ENCODE peak calls at places on chromosomes 2 and 18, in five cellular contexts. One of them, this sample, is unnamed.

GRCh38 chr18:13222371-13223281 is 4.1 kb downstream of the LDLRAD4 start:
- DNase-seq in activated T-helper 1 cell treated with anti-CD3 and anti-CD28 coated beads, Interleukin-2, amount 50 U/mL, for 16 hours: no peak
- DNase-seq in iris pigment epithelial cell: peak
- DNase-seq in stimulated activated CD4-positive, alpha-beta T cell treated with anti-CD3 and anti-CD28 coated beads, Interleukin-4, amount 100 ng/mL, for 4 hours: no peak
- DNase-seq in fibroblast of the aortic adventitia: peak
- DNase-seq in this sample: peak

GRCh38 chr2:178250429-178250828 is 56.1 kb downstream of the OSBPL6 start:
- DNase-seq in activated T-helper 1 cell treated with anti-CD3 and anti-CD28 coated beads, Interleukin-2, amount 50 U/mL, for 16 hours: no peak
- DNase-seq in iris pigment epithelial cell: no peak
- DNase-seq in stimulated activated CD4-positive, alpha-beta T cell treated with anti-CD3 and anti-CD28 coated beads, Interleukin-4, amount 100 ng/mL, for 4 hours: no peak
- DNase-seq in fibroblast of the aortic adventitia: no peak
- DNase-seq in this sample: no peak

GRCh38 chr2:217953011-217953481 is 49.7 kb downstream of the TNS1 start:
- DNase-seq in activated T-helper 1 cell treated with anti-CD3 and anti-CD28 coated beads, Interleukin-2, amount 50 U/mL, for 16 hours: no peak
- DNase-seq in iris pigment epithelial cell: no peak
- DNase-seq in stimulated activated CD4-positive, alpha-beta T cell treated with anti-CD3 and anti-CD28 coated beads, Interleukin-4, amount 100 ng/mL, for 4 hours: no peak
- DNase-seq in fibroblast of the aortic adventitia: peak
- DNase-seq in this sample: peak

GRCh38 chr2:190443778-190444481 is 35.8 kb downstream of the MFSD6 start:
- DNase-seq in activated T-helper 1 cell treated with anti-CD3 and anti-CD28 coated beads, Interleukin-2, amount 50 U/mL, for 16 hours: no peak
- DNase-seq in iris pigment epithelial cell: peak
- DNase-seq in stimulated activated CD4-positive, alpha-beta T cell treated with anti-CD3 and anti-CD28 coated beads, Interleukin-4, amount 100 ng/mL, for 4 hours: no peak
- DNase-seq in fibroblast of the aortic adventitia: peak
- DNase-seq in this sample: no peak

GRCh38 chr2:174688079-174688478 is 76.2 kb downstream of the CHRNA1 start:
- DNase-seq in activated T-helper 1 cell treated with anti-CD3 and anti-CD28 coated beads, Interleukin-2, amount 50 U/mL, for 16 hours: no peak
- DNase-seq in iris pigment epithelial cell: peak
- DNase-seq in stimulated activated CD4-positive, alpha-beta T cell treated with anti-CD3 and anti-CD28 coated beads, Interleukin-4, amount 100 ng/mL, for 4 hours: no peak
- DNase-seq in fibroblast of the aortic adventitia: peak
- DNase-seq in this sample: no peak

GRCh38 chr2:201118121-201118956 is 2.4 kb downstream of the CFLAR start:
- DNase-seq in activated T-helper 1 cell treated with anti-CD3 and anti-CD28 coated beads, Interleukin-2, amount 50 U/mL, for 16 hours: peak
- DNase-seq in iris pigment epithelial cell: peak
- DNase-seq in stimulated activated CD4-positive, alpha-beta T cell treated with anti-CD3 and anti-CD28 coated beads, Interleukin-4, amount 100 ng/mL, for 4 hours: peak
- DNase-seq in fibroblast of the aortic adventitia: peak
- DNase-seq in this sample: peak

GRCh38 chr2:222862068-222862914 is 1.5 kb downstream of the ACSL3 start:
- DNase-seq in activated T-helper 1 cell treated with anti-CD3 and anti-CD28 coated beads, Interleukin-2, amount 50 U/mL, for 16 hours: no peak
- DNase-seq in iris pigment epithelial cell: peak
- DNase-seq in stimulated activated CD4-positive, alpha-beta T cell treated with anti-CD3 and anti-CD28 coated beads, Interleukin-4, amount 100 ng/mL, for 4 hours: no peak
- DNase-seq in fibroblast of the aortic adventitia: peak
- DNase-seq in this sample: no peak

GRCh38 chr2:233519787-233520611 is 46.6 kb downstream of the USP40 start:
- DNase-seq in activated T-helper 1 cell treated with anti-CD3 and anti-CD28 coated beads, Interleukin-2, amount 50 U/mL, for 16 hours: no peak
- DNase-seq in iris pigment epithelial cell: no peak
- DNase-seq in stimulated activated CD4-positive, alpha-beta T cell treated with anti-CD3 and anti-CD28 coated beads, Interleukin-4, amount 100 ng/mL, for 4 hours: no peak
- DNase-seq in fibroblast of the aortic adventitia: no peak
- DNase-seq in this sample: no peak

GRCh38 chr18:12606592-12607315 is 51.2 kb downstream of the SPIRE1 start:
- DNase-seq in activated T-helper 1 cell treated with anti-CD3 and anti-CD28 coated beads, Interleukin-2, amount 50 U/mL, for 16 hours: no peak
- DNase-seq in iris pigment epithelial cell: peak
- DNase-seq in stimulated activated CD4-positive, alpha-beta T cell treated with anti-CD3 and anti-CD28 coated beads, Interleukin-4, amount 100 ng/mL, for 4 hours: no peak
- DNase-seq in fibroblast of the aortic adventitia: peak
- DNase-seq in this sample: no peak

GRCh38 chr2:239951825-239952224 is 73.3 kb downstream of the NDUFA10 start:
- DNase-seq in activated T-helper 1 cell treated with anti-CD3 and anti-CD28 coated beads, Interleukin-2, amount 50 U/mL, for 16 hours: no peak
- DNase-seq in iris pigment epithelial cell: no peak
- DNase-seq in stimulated activated CD4-positive, alpha-beta T cell treated with anti-CD3 and anti-CD28 coated beads, Interleukin-4, amount 100 ng/mL, for 4 hours: no peak
- DNase-seq in fibroblast of the aortic adventitia: no peak
- DNase-seq in this sample: no peak

GRCh38 chr2:225025917-225026571 is 16.2 kb downstream of the DOCK10 start:
- DNase-seq in activated T-helper 1 cell treated with anti-CD3 and anti-CD28 coated beads, Interleukin-2, amount 50 U/mL, for 16 hours: no peak
- DNase-seq in iris pigment epithelial cell: peak
- DNase-seq in stimulated activated CD4-positive, alpha-beta T cell treated with anti-CD3 and anti-CD28 coated beads, Interleukin-4, amount 100 ng/mL, for 4 hours: no peak
- DNase-seq in fibroblast of the aortic adventitia: peak
- DNase-seq in this sample: no peak

GRCh38 chr2:209472871-209473270 is 49.0 kb downstream of the MAP2 start:
- DNase-seq in activated T-helper 1 cell treated with anti-CD3 and anti-CD28 coated beads, Interleukin-2, amount 50 U/mL, for 16 hours: no peak
- DNase-seq in iris pigment epithelial cell: peak
- DNase-seq in stimulated activated CD4-positive, alpha-beta T cell treated with anti-CD3 and anti-CD28 coated beads, Interleukin-4, amount 100 ng/mL, for 4 hours: no peak
- DNase-seq in fibroblast of the aortic adventitia: peak
- DNase-seq in this sample: no peak

GRCh38 chr2:101330253-101330921 is 21.9 kb upstream of the RNF149 start:
- DNase-seq in activated T-helper 1 cell treated with anti-CD3 and anti-CD28 coated beads, Interleukin-2, amount 50 U/mL, for 16 hours: peak
- DNase-seq in iris pigment epithelial cell: no peak
- DNase-seq in stimulated activated CD4-positive, alpha-beta T cell treated with anti-CD3 and anti-CD28 coated beads, Interleukin-4, amount 100 ng/mL, for 4 hours: peak
- DNase-seq in fibroblast of the aortic adventitia: no peak
- DNase-seq in this sample: peak

GRCh38 chr2:15799432-15799827 is 140.9 kb upstream of the MYCN start:
- DNase-seq in activated T-helper 1 cell treated with anti-CD3 and anti-CD28 coated beads, Interleukin-2, amount 50 U/mL, for 16 hours: no peak
- DNase-seq in iris pigment epithelial cell: no peak
- DNase-seq in stimulated activated CD4-positive, alpha-beta T cell treated with anti-CD3 and anti-CD28 coated beads, Interleukin-4, amount 100 ng/mL, for 4 hours: no peak
- DNase-seq in fibroblast of the aortic adventitia: no peak
- DNase-seq in this sample: no peak

GRCh38 chr2:66490588-66491001 is 55.7 kb downstream of the MEIS1 start:
- DNase-seq in activated T-helper 1 cell treated with anti-CD3 and anti-CD28 coated beads, Interleukin-2, amount 50 U/mL, for 16 hours: no peak
- DNase-seq in iris pigment epithelial cell: peak
- DNase-seq in stimulated activated CD4-positive, alpha-beta T cell treated with anti-CD3 and anti-CD28 coated beads, Interleukin-4, amount 100 ng/mL, for 4 hours: no peak
- DNase-seq in fibroblast of the aortic adventitia: peak
- DNase-seq in this sample: no peak

GRCh38 chr2:201883559-201883958 is 77.2 kb downstream of the CDK15 start:
- DNase-seq in activated T-helper 1 cell treated with anti-CD3 and anti-CD28 coated beads, Interleukin-2, amount 50 U/mL, for 16 hours: no peak
- DNase-seq in iris pigment epithelial cell: no peak
- DNase-seq in stimulated activated CD4-positive, alpha-beta T cell treated with anti-CD3 and anti-CD28 coated beads, Interleukin-4, amount 100 ng/mL, for 4 hours: no peak
- DNase-seq in fibroblast of the aortic adventitia: no peak
- DNase-seq in this sample: peak

GRCh38 chr2:184113691-184114403 is 484.5 kb upstream of the ZNF804A start:
- DNase-seq in activated T-helper 1 cell treated with anti-CD3 and anti-CD28 coated beads, Interleukin-2, amount 50 U/mL, for 16 hours: no peak
- DNase-seq in iris pigment epithelial cell: no peak
- DNase-seq in stimulated activated CD4-positive, alpha-beta T cell treated with anti-CD3 and anti-CD28 coated beads, Interleukin-4, amount 100 ng/mL, for 4 hours: no peak
- DNase-seq in fibroblast of the aortic adventitia: no peak
- DNase-seq in this sample: no peak

GRCh38 chr2:240456607-240457222 is 21.3 kb downstream of the GPC1 start:
- DNase-seq in activated T-helper 1 cell treated with anti-CD3 and anti-CD28 coated beads, Interleukin-2, amount 50 U/mL, for 16 hours: no peak
- DNase-seq in iris pigment epithelial cell: no peak
- DNase-seq in stimulated activated CD4-positive, alpha-beta T cell treated with anti-CD3 and anti-CD28 coated beads, Interleukin-4, amount 100 ng/mL, for 4 hours: no peak
- DNase-seq in fibroblast of the aortic adventitia: no peak
- DNase-seq in this sample: peak

GRCh38 chr2:26172866-26173595 is at the start of gene GAREM2:
- DNase-seq in activated T-helper 1 cell treated with anti-CD3 and anti-CD28 coated beads, Interleukin-2, amount 50 U/mL, for 16 hours: no peak
- DNase-seq in iris pigment epithelial cell: no peak
- DNase-seq in stimulated activated CD4-positive, alpha-beta T cell treated with anti-CD3 and anti-CD28 coated beads, Interleukin-4, amount 100 ng/mL, for 4 hours: no peak
- DNase-seq in fibroblast of the aortic adventitia: no peak
- DNase-seq in this sample: no peak

GRCh38 chr2:12998701-12999100 is 282.0 kb downstream of the TRIB2 start:
- DNase-seq in activated T-helper 1 cell treated with anti-CD3 and anti-CD28 coated beads, Interleukin-2, amount 50 U/mL, for 16 hours: no peak
- DNase-seq in iris pigment epithelial cell: no peak
- DNase-seq in stimulated activated CD4-positive, alpha-beta T cell treated with anti-CD3 and anti-CD28 coated beads, Interleukin-4, amount 100 ng/mL, for 4 hours: no peak
- DNase-seq in fibroblast of the aortic adventitia: no peak
- DNase-seq in this sample: no peak

GRCh38 chr2:223055836-223056235 is 3.8 kb downstream of the KCNE4 start:
- DNase-seq in activated T-helper 1 cell treated with anti-CD3 and anti-CD28 coated beads, Interleukin-2, amount 50 U/mL, for 16 hours: no peak
- DNase-seq in iris pigment epithelial cell: peak
- DNase-seq in stimulated activated CD4-positive, alpha-beta T cell treated with anti-CD3 and anti-CD28 coated beads, Interleukin-4, amount 100 ng/mL, for 4 hours: no peak
- DNase-seq in fibroblast of the aortic adventitia: peak
- DNase-seq in this sample: no peak

GRCh38 chr2:55357907-55358306 is 61.7 kb downstream of the CCDC88A start:
- DNase-seq in activated T-helper 1 cell treated with anti-CD3 and anti-CD28 coated beads, Interleukin-2, amount 50 U/mL, for 16 hours: no peak
- DNase-seq in iris pigment epithelial cell: peak
- DNase-seq in stimulated activated CD4-positive, alpha-beta T cell treated with anti-CD3 and anti-CD28 coated beads, Interleukin-4, amount 100 ng/mL, for 4 hours: no peak
- DNase-seq in fibroblast of the aortic adventitia: peak
- DNase-seq in this sample: no peak

GRCh38 chr18:32219431-32219830 is 29.6 kb downstream of the MEP1B start:
- DNase-seq in activated T-helper 1 cell treated with anti-CD3 and anti-CD28 coated beads, Interleukin-2, amount 50 U/mL, for 16 hours: no peak
- DNase-seq in iris pigment epithelial cell: no peak
- DNase-seq in stimulated activated CD4-positive, alpha-beta T cell treated with anti-CD3 and anti-CD28 coated beads, Interleukin-4, amount 100 ng/mL, for 4 hours: no peak
- DNase-seq in fibroblast of the aortic adventitia: no peak
- DNase-seq in this sample: no peak

GRCh38 chr2:158979775-158980174 is 11.3 kb downstream of the TANC1 start:
- DNase-seq in activated T-helper 1 cell treated with anti-CD3 and anti-CD28 coated beads, Interleukin-2, amount 50 U/mL, for 16 hours: no peak
- DNase-seq in iris pigment epithelial cell: peak
- DNase-seq in stimulated activated CD4-positive, alpha-beta T cell treated with anti-CD3 and anti-CD28 coated beads, Interleukin-4, amount 100 ng/mL, for 4 hours: no peak
- DNase-seq in fibroblast of the aortic adventitia: no peak
- DNase-seq in this sample: no peak

GRCh38 chr2:189658808-189659207 is 2.5 kb upstream of the ASNSD1 start:
- DNase-seq in activated T-helper 1 cell treated with anti-CD3 and anti-CD28 coated beads, Interleukin-2, amount 50 U/mL, for 16 hours: no peak
- DNase-seq in iris pigment epithelial cell: no peak
- DNase-seq in stimulated activated CD4-positive, alpha-beta T cell treated with anti-CD3 and anti-CD28 coated beads, Interleukin-4, amount 100 ng/mL, for 4 hours: no peak
- DNase-seq in fibroblast of the aortic adventitia: no peak
- DNase-seq in this sample: no peak

GRCh38 chr2:182038579-182038978 is 52.9 kb downstream of the PPP1R1C start:
- DNase-seq in activated T-helper 1 cell treated with anti-CD3 and anti-CD28 coated beads, Interleukin-2, amount 50 U/mL, for 16 hours: no peak
- DNase-seq in iris pigment epithelial cell: peak
- DNase-seq in stimulated activated CD4-positive, alpha-beta T cell treated with anti-CD3 and anti-CD28 coated beads, Interleukin-4, amount 100 ng/mL, for 4 hours: no peak
- DNase-seq in fibroblast of the aortic adventitia: peak
- DNase-seq in this sample: no peak

GRCh38 chr2:174166261-174166660 is 82.1 kb downstream of the OLA1 start:
- DNase-seq in activated T-helper 1 cell treated with anti-CD3 and anti-CD28 coated beads, Interleukin-2, amount 50 U/mL, for 16 hours: no peak
- DNase-seq in iris pigment epithelial cell: peak
- DNase-seq in stimulated activated CD4-positive, alpha-beta T cell treated with anti-CD3 and anti-CD28 coated beads, Interleukin-4, amount 100 ng/mL, for 4 hours: no peak
- DNase-seq in fibroblast of the aortic adventitia: no peak
- DNase-seq in this sample: no peak

GRCh38 chr2:17830053-17831034 is 14.1 kb downstream of the MSGN1 start:
- DNase-seq in activated T-helper 1 cell treated with anti-CD3 and anti-CD28 coated beads, Interleukin-2, amount 50 U/mL, for 16 hours: no peak
- DNase-seq in iris pigment epithelial cell: peak
- DNase-seq in stimulated activated CD4-positive, alpha-beta T cell treated with anti-CD3 and anti-CD28 coated beads, Interleukin-4, amount 100 ng/mL, for 4 hours: peak
- DNase-seq in fibroblast of the aortic adventitia: peak
- DNase-seq in this sample: peak

GRCh38 chr2:21710496-21710895 is 586.7 kb downstream of the TDRD15 start:
- DNase-seq in activated T-helper 1 cell treated with anti-CD3 and anti-CD28 coated beads, Interleukin-2, amount 50 U/mL, for 16 hours: no peak
- DNase-seq in iris pigment epithelial cell: no peak
- DNase-seq in stimulated activated CD4-positive, alpha-beta T cell treated with anti-CD3 and anti-CD28 coated beads, Interleukin-4, amount 100 ng/mL, for 4 hours: no peak
- DNase-seq in fibroblast of the aortic adventitia: no peak
- DNase-seq in this sample: no peak

GRCh38 chr2:14628906-14629305 is 3.6 kb upstream of the LRATD1 start:
- DNase-seq in activated T-helper 1 cell treated with anti-CD3 and anti-CD28 coated beads, Interleukin-2, amount 50 U/mL, for 16 hours: no peak
- DNase-seq in iris pigment epithelial cell: no peak
- DNase-seq in stimulated activated CD4-positive, alpha-beta T cell treated with anti-CD3 and anti-CD28 coated beads, Interleukin-4, amount 100 ng/mL, for 4 hours: no peak
- DNase-seq in fibroblast of the aortic adventitia: no peak
- DNase-seq in this sample: no peak

GRCh38 chr2:185373226-185373625 is 365.4 kb upstream of the FSIP2 start:
- DNase-seq in activated T-helper 1 cell treated with anti-CD3 and anti-CD28 coated beads, Interleukin-2, amount 50 U/mL, for 16 hours: no peak
- DNase-seq in iris pigment epithelial cell: no peak
- DNase-seq in stimulated activated CD4-positive, alpha-beta T cell treated with anti-CD3 and anti-CD28 coated beads, Interleukin-4, amount 100 ng/mL, for 4 hours: no peak
- DNase-seq in fibroblast of the aortic adventitia: no peak
- DNase-seq in this sample: no peak

GRCh38 chr2:172672999-172673726 is 62.5 kb upstream of the RAPGEF4 start:
- DNase-seq in activated T-helper 1 cell treated with anti-CD3 and anti-CD28 coated beads, Interleukin-2, amount 50 U/mL, for 16 hours: no peak
- DNase-seq in iris pigment epithelial cell: peak
- DNase-seq in stimulated activated CD4-positive, alpha-beta T cell treated with anti-CD3 and anti-CD28 coated beads, Interleukin-4, amount 100 ng/mL, for 4 hours: no peak
- DNase-seq in fibroblast of the aortic adventitia: no peak
- DNase-seq in this sample: no peak

GRCh38 chr2:232502901-232503791 is 15.5 kb upstream of the ECEL1 start:
- DNase-seq in activated T-helper 1 cell treated with anti-CD3 and anti-CD28 coated beads, Interleukin-2, amount 50 U/mL, for 16 hours: peak
- DNase-seq in iris pigment epithelial cell: no peak
- DNase-seq in stimulated activated CD4-positive, alpha-beta T cell treated with anti-CD3 and anti-CD28 coated beads, Interleukin-4, amount 100 ng/mL, for 4 hours: peak
- DNase-seq in fibroblast of the aortic adventitia: peak
- DNase-seq in this sample: no peak

GRCh38 chr2:134292514-134292913 is 38.6 kb downstream of the MGAT5 start:
- DNase-seq in activated T-helper 1 cell treated with anti-CD3 and anti-CD28 coated beads, Interleukin-2, amount 50 U/mL, for 16 hours: no peak
- DNase-seq in iris pigment epithelial cell: no peak
- DNase-seq in stimulated activated CD4-positive, alpha-beta T cell treated with anti-CD3 and anti-CD28 coated beads, Interleukin-4, amount 100 ng/mL, for 4 hours: no peak
- DNase-seq in fibroblast of the aortic adventitia: no peak
- DNase-seq in this sample: no peak

GRCh38 chr2:216315817-216316603 is 56.3 kb downstream of the MARCHF4 start:
- DNase-seq in activated T-helper 1 cell treated with anti-CD3 and anti-CD28 coated beads, Interleukin-2, amount 50 U/mL, for 16 hours: no peak
- DNase-seq in iris pigment epithelial cell: peak
- DNase-seq in stimulated activated CD4-positive, alpha-beta T cell treated with anti-CD3 and anti-CD28 coated beads, Interleukin-4, amount 100 ng/mL, for 4 hours: no peak
- DNase-seq in fibroblast of the aortic adventitia: peak
- DNase-seq in this sample: no peak

GRCh38 chr2:43539991-43540860 is 55.6 kb downstream of the THADA start:
- DNase-seq in activated T-helper 1 cell treated with anti-CD3 and anti-CD28 coated beads, Interleukin-2, amount 50 U/mL, for 16 hours: no peak
- DNase-seq in iris pigment epithelial cell: peak
- DNase-seq in stimulated activated CD4-positive, alpha-beta T cell treated with anti-CD3 and anti-CD28 coated beads, Interleukin-4, amount 100 ng/mL, for 4 hours: no peak
- DNase-seq in fibroblast of the aortic adventitia: peak
- DNase-seq in this sample: peak

GRCh38 chr2:181615086-181615635 is 41.7 kb downstream of the CERKL start:
- DNase-seq in activated T-helper 1 cell treated with anti-CD3 and anti-CD28 coated beads, Interleukin-2, amount 50 U/mL, for 16 hours: no peak
- DNase-seq in iris pigment epithelial cell: no peak
- DNase-seq in stimulated activated CD4-positive, alpha-beta T cell treated with anti-CD3 and anti-CD28 coated beads, Interleukin-4, amount 100 ng/mL, for 4 hours: no peak
- DNase-seq in fibroblast of the aortic adventitia: no peak
- DNase-seq in this sample: no peak

GRCh38 chr18:39326772-39327171 is 1761.2 kb upstream of the CELF4 start:
- DNase-seq in activated T-helper 1 cell treated with anti-CD3 and anti-CD28 coated beads, Interleukin-2, amount 50 U/mL, for 16 hours: no peak
- DNase-seq in iris pigment epithelial cell: no peak
- DNase-seq in stimulated activated CD4-positive, alpha-beta T cell treated with anti-CD3 and anti-CD28 coated beads, Interleukin-4, amount 100 ng/mL, for 4 hours: no peak
- DNase-seq in fibroblast of the aortic adventitia: no peak
- DNase-seq in this sample: no peak

GRCh38 chr2:214796901-214797300 is 12.6 kb downstream of the BARD1 start:
- DNase-seq in activated T-helper 1 cell treated with anti-CD3 and anti-CD28 coated beads, Interleukin-2, amount 50 U/mL, for 16 hours: no peak
- DNase-seq in iris pigment epithelial cell: no peak
- DNase-seq in stimulated activated CD4-positive, alpha-beta T cell treated with anti-CD3 and anti-CD28 coated beads, Interleukin-4, amount 100 ng/mL, for 4 hours: no peak
- DNase-seq in fibroblast of the aortic adventitia: no peak
- DNase-seq in this sample: no peak